ENCODE peak calls at places on chromosomes 2 and 18, in four cellular contexts. One of them, this sample, is unnamed.

GRCh38 chr2:120545521-120546076 is 190.1 kb upstream of the GLI2 start:
- DNase-seq in CD8-positive, alpha-beta memory T cell: no peak
- DNase-seq in iPS-NIHi11: no peak
- DNase-seq in GM12865: no peak
- DNase-seq in this sample: no peak

GRCh38 chr2:204152616-204153015 is 216.1 kb downstream of the ICOS start:
- DNase-seq in CD8-positive, alpha-beta memory T cell: no peak
- DNase-seq in iPS-NIHi11: no peak
- DNase-seq in GM12865: no peak
- DNase-seq in this sample: no peak

GRCh38 chr2:240128608-240129144 is 7.4 kb downstream of the COPS9 start:
- DNase-seq in iPS-NIHi11: no peak
- DNase-seq in GM12865: no peak
- DNase-seq in CD8-positive, alpha-beta memory T cell: no peak
- DNase-seq in this sample: no peak

GRCh38 chr2:135226961-135227360 is 174.9 kb downstream of the RAB3GAP1 start:
- DNase-seq in GM12865: no peak
- DNase-seq in iPS-NIHi11: no peak
- DNase-seq in CD8-positive, alpha-beta memory T cell: no peak
- DNase-seq in this sample: no peak

GRCh38 chr2:105070010-105070865 is 32.4 kb downstream of the MRPS9 start:
- DNase-seq in iPS-NIHi11: no peak
- DNase-seq in GM12865: no peak
- DNase-seq in CD8-positive, alpha-beta memory T cell: no peak
- DNase-seq in this sample: peak; percentile 37

GRCh38 chr18:12255626-12256026 is 1.5 kb downstream of the CIDEA start:
- DNase-seq in GM12865: no peak
- DNase-seq in iPS-NIHi11: no peak
- DNase-seq in CD8-positive, alpha-beta memory T cell: no peak
- DNase-seq in this sample: no peak

GRCh38 chr2:143758629-143759330 is 629.6 kb downstream of the ARHGAP15 start:
- DNase-seq in CD8-positive, alpha-beta memory T cell: no peak
- DNase-seq in iPS-NIHi11: peak; percentile 31
- DNase-seq in GM12865: no peak
- DNase-seq in this sample: no peak

GRCh38 chr2:56613917-56614316 is 430.1 kb downstream of the CCDC85A start:
- DNase-seq in GM12865: no peak
- DNase-seq in CD8-positive, alpha-beta memory T cell: no peak
- DNase-seq in iPS-NIHi11: no peak
- DNase-seq in this sample: no peak

GRCh38 chr2:122186761-122187222 is 431.3 kb downstream of the TSN start:
- DNase-seq in CD8-positive, alpha-beta memory T cell: no peak
- DNase-seq in GM12865: no peak
- DNase-seq in iPS-NIHi11: no peak
- DNase-seq in this sample: no peak

GRCh38 chr2:236604971-236605734 is 35.5 kb downstream of the ACKR3 start:
- DNase-seq in CD8-positive, alpha-beta memory T cell: no peak
- DNase-seq in iPS-NIHi11: no peak
- DNase-seq in GM12865: no peak
- DNase-seq in this sample: no peak

GRCh38 chr2:144683063-144683740 is 163.3 kb upstream of the ZEB2 start:
- DNase-seq in GM12865: no peak
- DNase-seq in iPS-NIHi11: no peak
- DNase-seq in CD8-positive, alpha-beta memory T cell: no peak
- DNase-seq in this sample: no peak

GRCh38 chr18:70931942-70932814 is 643.3 kb downstream of the SOCS6 start:
- DNase-seq in GM12865: peak; percentile 9
- DNase-seq in iPS-NIHi11: peak; percentile 23
- DNase-seq in CD8-positive, alpha-beta memory T cell: no peak
- DNase-seq in this sample: peak; percentile 70

GRCh38 chr2:203077458-203077857 is 62.8 kb downstream of the NBEAL1 start:
- DNase-seq in GM12865: no peak
- DNase-seq in CD8-positive, alpha-beta memory T cell: no peak
- DNase-seq in iPS-NIHi11: no peak
- DNase-seq in this sample: no peak

GRCh38 chr2:61460168-61460567 is 10.7 kb downstream of the USP34 start:
- DNase-seq in iPS-NIHi11: no peak
- DNase-seq in CD8-positive, alpha-beta memory T cell: no peak
- DNase-seq in GM12865: no peak
- DNase-seq in this sample: no peak

GRCh38 chr2:166411473-166412230 is 35.9 kb upstream of the SCN9A start:
- DNase-seq in CD8-positive, alpha-beta memory T cell: no peak
- DNase-seq in GM12865: no peak
- DNase-seq in iPS-NIHi11: no peak
- DNase-seq in this sample: no peak

GRCh38 chr18:59042477-59042842 is 97.2 kb upstream of the SEC11C start:
- DNase-seq in CD8-positive, alpha-beta memory T cell: no peak
- DNase-seq in GM12865: no peak
- DNase-seq in iPS-NIHi11: no peak
- DNase-seq in this sample: no peak

GRCh38 chr18:36201765-36202164 is 14.5 kb downstream of the MOCOS start:
- DNase-seq in GM12865: no peak
- DNase-seq in CD8-positive, alpha-beta memory T cell: no peak
- DNase-seq in iPS-NIHi11: no peak
- DNase-seq in this sample: no peak

GRCh38 chr2:188788621-188789020 is 185.6 kb upstream of the COL3A1 start:
- DNase-seq in CD8-positive, alpha-beta memory T cell: no peak
- DNase-seq in GM12865: no peak
- DNase-seq in iPS-NIHi11: no peak
- DNase-seq in this sample: peak; percentile 65

GRCh38 chr18:46704816-46705215 is 47.8 kb upstream of the LOXHD1 start:
- DNase-seq in iPS-NIHi11: no peak
- DNase-seq in GM12865: no peak
- DNase-seq in CD8-positive, alpha-beta memory T cell: no peak
- DNase-seq in this sample: no peak

GRCh38 chr2:168348076-168348475 is 100.7 kb upstream of the STK39 start:
- DNase-seq in CD8-positive, alpha-beta memory T cell: no peak
- DNase-seq in iPS-NIHi11: peak; percentile 84
- DNase-seq in GM12865: peak; percentile 65
- DNase-seq in this sample: peak; percentile 74

GRCh38 chr18:24397131-24397693 is 412 bp downstream of the OSBPL1A start:
- DNase-seq in CD8-positive, alpha-beta memory T cell: no peak
- DNase-seq in GM12865: peak; percentile 6
- DNase-seq in iPS-NIHi11: peak; percentile 41
- DNase-seq in this sample: peak; percentile 95

GRCh38 chr18:46061796-46062195 is 10.3 kb downstream of the PSTPIP2 start:
- DNase-seq in iPS-NIHi11: no peak
- DNase-seq in GM12865: no peak
- DNase-seq in CD8-positive, alpha-beta memory T cell: no peak
- DNase-seq in this sample: no peak

GRCh38 chr2:190507135-190507534 is 27.4 kb downstream of the NEMP2 start:
- DNase-seq in GM12865: no peak
- DNase-seq in CD8-positive, alpha-beta memory T cell: no peak
- DNase-seq in iPS-NIHi11: no peak
- DNase-seq in this sample: peak; percentile 89

GRCh38 chr2:10079931-10080535 is at the start of gene CYS1:
- DNase-seq in GM12865: peak; percentile 33
- DNase-seq in iPS-NIHi11: peak; percentile 91
- DNase-seq in CD8-positive, alpha-beta memory T cell: peak; percentile 5
- DNase-seq in this sample: peak; percentile 21

GRCh38 chr18:24259869-24260662 is 121.2 kb downstream of the CABYR start:
- DNase-seq in iPS-NIHi11: no peak
- DNase-seq in GM12865: no peak
- DNase-seq in CD8-positive, alpha-beta memory T cell: no peak
- DNase-seq in this sample: no peak

GRCh38 chr2:27756091-27756490 is 15.4 kb upstream of the MRPL33 start:
- DNase-seq in GM12865: no peak
- DNase-seq in CD8-positive, alpha-beta memory T cell: no peak
- DNase-seq in iPS-NIHi11: no peak
- DNase-seq in this sample: no peak

GRCh38 chr18:48036641-48037421 is 106.4 kb upstream of the SMAD2 start:
- DNase-seq in iPS-NIHi11: peak; percentile 36
- DNase-seq in CD8-positive, alpha-beta memory T cell: no peak
- DNase-seq in GM12865: no peak
- DNase-seq in this sample: no peak

GRCh38 chr2:109333414-109334194 is 204.6 kb downstream of the SH3RF3 start:
- DNase-seq in iPS-NIHi11: peak; percentile 38
- DNase-seq in CD8-positive, alpha-beta memory T cell: no peak
- DNase-seq in GM12865: no peak
- DNase-seq in this sample: no peak

GRCh38 chr18:63040788-63041410 is 278.7 kb downstream of the BCL2 start:
- DNase-seq in GM12865: peak; percentile 85
- DNase-seq in iPS-NIHi11: no peak
- DNase-seq in CD8-positive, alpha-beta memory T cell: no peak
- DNase-seq in this sample: peak; percentile 45

GRCh38 chr2:240111253-240111652 is 24.9 kb downstream of the COPS9 start:
- DNase-seq in CD8-positive, alpha-beta memory T cell: no peak
- DNase-seq in iPS-NIHi11: no peak
- DNase-seq in GM12865: no peak
- DNase-seq in this sample: peak; percentile 67

GRCh38 chr18:384897-385296 is 115.6 kb downstream of the COLEC12 start:
- DNase-seq in GM12865: no peak
- DNase-seq in CD8-positive, alpha-beta memory T cell: no peak
- DNase-seq in iPS-NIHi11: no peak
- DNase-seq in this sample: peak; percentile 42

GRCh38 chr2:7436096-7436906 is 519.1 kb downstream of the RNF144A start:
- DNase-seq in CD8-positive, alpha-beta memory T cell: no peak
- DNase-seq in GM12865: peak; percentile 29
- DNase-seq in iPS-NIHi11: no peak
- DNase-seq in this sample: peak; percentile 5

This sample was measured in NCI-H69.